ENCODE peak calls at places on chromosomes 13 and 19, in four cellular contexts. P, U, J and B are unnamed samples. For H3K9me3, the result is how much of the 10 kb centered on the place peaks cover.

GRCh38 chr19:5839312-5840017 is at the start of gene FUT6:
- DNase-seq in P (no peak), U (no peak), J (no peak), B (no peak)

GRCh38 chr19:7515471-7516226 is at the start of gene ZNF358:
- DNase-seq in P (peak), U (peak), J (peak), B (peak)

GRCh38 chr19:37470216-37470615 is 1.1 kb downstream of the ZNF570 start:
- DNase-seq in P (no peak), U (no peak), J (no peak), B (no peak)

GRCh38 chr13:26872444-26873173 is 112.0 kb upstream of the GPR12 start:
- DNase-seq in P (peak), U (no peak), J (peak), B (no peak)

GRCh38 chr13:83221256-83221655 is 661.0 kb downstream of the SLITRK1 start:
- DNase-seq in P (no peak), U (no peak), J (no peak), B (no peak)

GRCh38 chr13:49371943-49372636 is 71.8 kb downstream of the CAB39L start:
- DNase-seq in P (no peak), U (no peak), J (no peak), B (no peak)

GRCh38 chr19:49911381-49912145 is 14.9 kb upstream of the IL4I1 start:
- DNase-seq in P (peak), U (no peak), J (no peak), B (no peak)

GRCh38 chr19:46975918-46976782 is 43.5 kb upstream of the NPAS1 start:
- DNase-seq in P (peak), U (peak), J (no peak), B (peak)

GRCh38 chr13:33263976-33264619 is 21.5 kb downstream of the STARD13 start:
- DNase-seq in P (no peak), U (no peak), J (no peak), B (no peak)

GRCh38 chr19:1855828-1856255 is 7.5 kb downstream of the KLF16 start:
- DNase-seq in P (peak), U (no peak), J (no peak), B (no peak)

GRCh38 chr13:24618219-24618955 is 61.8 kb upstream of the ATP12A start:
- DNase-seq in P (no peak), U (no peak), J (no peak), B (no peak)

GRCh38 chr19:17091758-17092333 is 16.3 kb downstream of the MYO9B start:
- DNase-seq in P (no peak), U (peak), J (no peak), B (no peak)

GRCh38 chr13:34611678-34612077 is 330.4 kb upstream of the NBEA start:
- DNase-seq in P (no peak), U (no peak), J (no peak), B (no peak)

GRCh38 chr19:7783991-7784421 is 21.0 kb downstream of the CLEC4M start:
- DNase-seq in P (peak), U (peak), J (peak), B (no peak)

GRCh38 chr19:4699826-4700572 is 23.6 kb downstream of the DPP9 start:
- DNase-seq in P (no peak), U (no peak), J (no peak), B (no peak)

GRCh38 chr13:98794498-98794897 is 42.0 kb upstream of the SLC15A1 start:
- DNase-seq in P (no peak), U (no peak), J (no peak), B (no peak)

GRCh38 chr19:56403261-56403660 is 871 bp upstream of the ZNF583 start:
- DNase-seq in P (peak), U (no peak), J (no peak), B (no peak)

GRCh38 chr13:75936791-75937190 is 300.7 kb downstream of the LMO7 start:
- DNase-seq in P (no peak), U (no peak), J (no peak), B (no peak)

GRCh38 chr19:46841458-46842083 is 9.1 kb downstream of the AP2S1 start:
- DNase-seq in P (peak), U (no peak), J (no peak), B (no peak)

DNA sequence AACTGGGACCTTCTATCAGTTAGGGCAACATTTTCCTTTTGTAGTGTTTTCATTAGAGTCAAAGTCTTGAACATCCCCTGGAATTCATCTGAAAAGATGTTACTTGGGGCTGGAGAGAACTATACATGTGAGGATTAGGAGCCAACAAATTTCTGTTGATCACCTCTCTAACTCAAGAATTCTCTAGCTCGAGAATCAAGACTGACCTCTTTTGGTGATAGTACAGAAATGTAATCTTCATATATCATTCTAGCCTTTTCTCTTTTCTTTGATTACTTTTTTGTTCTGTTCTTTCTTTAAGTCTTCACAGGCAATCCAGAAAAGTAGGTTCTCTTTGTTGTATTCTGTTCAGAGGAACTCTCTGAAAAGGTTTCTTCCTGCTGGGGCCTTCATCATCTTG is 26.4 kb downstream of the ELF1 start:
- DNase-seq in P (no peak), U (no peak), J (no peak), B (no peak)
- TF ChIP-seq CTCF in P (no peak), U (no peak), J (no peak), B (no peak)

GRCh38 chr13:111900390-111901180 is 166.4 kb upstream of the SOX1 start:
- DNase-seq in P (no peak), U (no peak), J (no peak), B (peak)

GRCh38 chr13:111899714-111900389 is 167.1 kb upstream of the SOX1 start:
- DNase-seq in P (no peak), U (no peak), J (no peak), B (peak)

GRCh38 chr13:111897178-111897845 is 169.6 kb upstream of the SOX1 start:
- DNase-seq in P (no peak), U (no peak), J (no peak), B (peak)

GRCh38 chr13:111897846-111898215 is 169.1 kb upstream of the SOX1 start:
- DNase-seq in P (no peak), U (no peak), J (no peak), B (peak)

DNA sequence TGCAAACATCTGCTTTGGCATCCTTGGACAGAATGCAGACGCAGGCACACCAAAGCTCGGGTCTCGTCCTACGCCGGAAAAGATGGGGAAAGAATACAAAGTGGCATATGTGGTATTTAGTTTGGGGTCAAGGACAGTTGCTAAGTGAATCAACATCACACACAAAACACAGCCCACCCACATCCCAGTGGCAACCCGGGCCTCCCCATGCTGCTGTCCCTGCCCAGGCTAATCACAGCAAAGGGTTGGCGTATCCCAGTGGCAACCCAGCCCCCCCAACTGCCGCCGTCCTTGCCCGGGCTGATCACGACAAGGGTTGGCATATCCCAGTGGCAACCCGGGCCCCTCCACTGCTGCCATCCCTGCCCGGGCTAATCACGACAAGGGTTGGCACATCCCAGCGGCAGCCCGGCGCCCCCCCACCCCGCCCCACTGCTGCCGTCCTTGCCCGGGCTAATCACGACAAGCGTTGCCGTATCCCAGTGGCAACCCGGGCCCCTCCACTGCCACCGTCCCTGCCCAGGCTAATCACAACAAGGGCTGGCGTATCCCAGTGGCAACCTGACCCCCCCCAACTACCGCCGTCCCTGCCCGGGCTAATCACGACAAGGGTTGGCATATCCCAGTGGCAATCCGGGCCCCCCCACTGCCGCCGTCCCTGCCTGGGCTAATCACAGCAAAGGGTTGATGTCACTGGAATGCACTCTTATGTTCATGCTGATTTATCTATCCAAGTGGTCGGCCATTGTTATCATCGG is 167.8 kb upstream of the SOX1 start:
- DNase-seq in P (no peak), U (no peak), J (no peak), B (peak)
- H3K9me3 ChIP-seq in P (half or more), U (under half), J (under half), B (under half)

GRCh38 chr13:67230243-67230773 is at the start of gene PCDH9:
- DNase-seq in P (peak), U (peak), J (peak), B (peak)

GRCh38 chr13:67230774-67231480 is 791 bp upstream of the PCDH9 start:
- DNase-seq in P (peak), U (peak), J (peak), B (peak)

GRCh38 chr13:67228909-67229308 is 1.2 kb downstream of the PCDH9 start:
- DNase-seq in P (peak), U (no peak), J (no peak), B (no peak)

GRCh38 chr13:67228031-67228430 is 2.1 kb downstream of the PCDH9 start:
- DNase-seq in P (no peak), U (no peak), J (no peak), B (no peak)

GRCh38 chr13:67229438-67230242 is 496 bp downstream of the PCDH9 start:
- DNase-seq in P (peak), U (no peak), J (peak), B (no peak)
- H3K27ac ChIP-seq in P (peak), U (no peak), J (peak), B (peak)

GRCh38 chr13:106083620-106084350 is 451.7 kb downstream of the EFNB2 start:
- DNase-seq in P (peak), U (no peak), J (no peak), B (no peak)
- TF ChIP-seq CTCF in P (peak), U (peak), J (peak), B (peak)

DNA sequence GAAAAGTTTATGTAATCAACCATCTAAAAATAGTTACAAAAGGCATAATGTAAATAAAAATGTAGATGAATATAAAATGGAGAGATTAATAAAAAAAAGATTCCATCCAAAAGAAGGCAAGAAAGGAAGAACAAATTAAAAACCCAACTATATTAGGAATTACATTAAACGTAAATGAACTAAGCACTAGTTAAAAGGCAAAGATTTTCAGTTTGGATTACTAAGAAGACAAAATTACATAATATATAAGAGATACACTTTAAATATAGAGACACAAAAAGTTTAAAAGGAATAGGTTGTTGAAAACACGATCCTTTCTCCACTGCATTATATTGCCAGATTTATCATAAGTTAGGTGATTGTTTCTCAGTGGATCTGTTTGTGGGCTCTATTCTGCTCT is 27.3 kb downstream of the NUFIP1 start:
- DNase-seq in P (no peak), U (no peak), J (no peak), B (no peak)
- H3K9me3 ChIP-seq in P (under half), U (under half), J (under half), B (under half)

DNA sequence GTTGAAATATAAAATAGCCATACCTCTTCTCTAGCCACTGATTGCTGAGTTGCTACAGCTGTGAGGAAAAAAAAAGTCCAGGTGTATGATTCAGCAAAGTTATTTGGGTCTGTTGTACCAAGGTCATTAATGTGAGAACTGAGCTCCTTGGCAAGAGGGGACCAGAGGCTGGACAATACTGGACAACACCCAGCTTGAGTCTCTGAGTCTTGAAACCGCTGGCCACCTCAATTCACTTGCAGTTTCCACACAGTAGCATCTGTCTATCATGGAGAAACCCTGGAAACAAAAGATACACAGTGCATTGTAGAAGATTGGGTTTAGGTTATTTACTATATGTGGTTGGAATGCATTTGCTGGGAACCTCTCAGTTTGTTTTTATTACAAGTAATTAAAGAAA is 60.4 kb downstream of the WDFY2 start:
- DNase-seq in P (peak), U (no peak), J (no peak), B (no peak)
- H3K27ac ChIP-seq in P (peak), U (peak), J (peak), B (no peak)

GRCh38 chr19:35143231-35143715 is at the start of gene FXYD7:
- DNase-seq in P (no peak), U (no peak), J (no peak), B (no peak)
- TF ChIP-seq CTCF in P (no peak), U (peak), J (peak), B (no peak)

DNA sequence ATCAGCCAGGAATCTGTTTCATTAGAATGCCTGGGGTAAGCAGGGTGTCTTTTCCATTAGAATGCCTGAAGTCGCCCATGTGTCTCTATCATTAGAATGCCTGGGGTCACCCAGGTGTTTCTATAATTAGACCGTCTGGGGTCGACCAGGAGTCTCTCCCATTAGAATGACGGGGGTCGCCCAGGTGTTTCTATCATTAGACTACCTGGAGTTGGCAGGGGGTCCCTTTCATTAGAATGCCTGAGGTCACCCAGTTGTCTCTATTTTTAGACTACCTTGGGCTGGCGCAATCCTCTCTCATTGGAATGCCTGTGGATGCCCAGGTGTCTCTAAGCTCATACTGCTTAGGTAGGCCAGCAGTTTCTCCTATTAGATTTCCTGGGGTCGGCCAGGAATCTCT is 1447.6 kb downstream of the UQCRFS1 start:
- DNase-seq in P (no peak), U (no peak), J (no peak), B (no peak)
- H3K9me3 ChIP-seq in P (under half), U (under half), J (half or more), B (under half)

GRCh38 chr19:57800696-57801095 is 14.0 kb downstream of the ZNF552 start:
- DNase-seq in P (no peak), U (no peak), J (no peak), B (no peak)

GRCh38 chr19:57803594-57804325 is 11.0 kb downstream of the ZNF552 start:
- DNase-seq in P (peak), U (peak), J (no peak), B (no peak)

GRCh38 chr19:57802269-57802668 is 12.4 kb downstream of the ZNF552 start:
- DNase-seq in P (no peak), U (no peak), J (no peak), B (no peak)

GRCh38 chr19:57807541-57807940 is 7.2 kb downstream of the ZNF552 start:
- DNase-seq in P (no peak), U (no peak), J (no peak), B (no peak)

DNA sequence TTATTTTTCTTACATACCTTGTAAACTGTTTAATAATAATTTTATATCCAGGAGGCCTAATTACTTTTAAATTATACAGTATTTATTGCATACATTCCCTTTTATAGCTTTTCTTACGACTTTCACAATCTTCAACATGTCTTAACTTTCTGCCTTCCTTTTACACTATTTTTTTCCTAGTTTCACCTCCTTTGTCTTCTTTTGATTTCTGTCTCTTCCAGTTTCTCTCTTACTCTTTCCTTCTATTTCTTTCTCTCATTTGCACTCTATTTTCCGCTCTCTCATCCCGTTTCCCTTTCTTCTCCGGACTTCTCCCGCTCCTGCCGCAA is 11.5 kb downstream of the ZNF552 start:
- DNase-seq in P (no peak), U (no peak), J (no peak), B (no peak)
- H3K27ac ChIP-seq in P (peak), U (peak), J (no peak), B (peak)